ENCODE peak calls at places on chromosome 6, in seven cellular contexts. One of them, this sample, is unnamed.

GRCh38 chr6:159043236-159043635 is 1.6 kb downstream of the TAGAP start:
- DNase-seq in T-helper 1 cell: no peak
- DNase-seq in NCI-H524 treated with DMSO at 0.1 percent for 48 hours: no peak
- DNase-seq in A673: no peak
- DNase-seq in SHP77: no peak
- DNase-seq in NCI-H1092 treated with DMSO at 0.1 percent for 48 hours: no peak
- DNase-seq in heart left ventricle: no peak
- DNase-seq in this sample: no peak

GRCh38 chr6:27986928-27987725 is 30.1 kb downstream of the OR2B6 start:
- DNase-seq in NCI-H524 treated with DMSO at 0.1 percent for 48 hours: no peak
- DNase-seq in NCI-H1092 treated with DMSO at 0.1 percent for 48 hours: no peak
- DNase-seq in A673: no peak
- DNase-seq in heart left ventricle: no peak
- DNase-seq in T-helper 1 cell: no peak
- DNase-seq in SHP77: no peak
- DNase-seq in this sample: no peak

GRCh38 chr6:159443521-159443920 is 249.5 kb downstream of the SOD2 start:
- DNase-seq in SHP77: no peak
- DNase-seq in heart left ventricle: no peak
- DNase-seq in A673: no peak
- DNase-seq in NCI-H1092 treated with DMSO at 0.1 percent for 48 hours: no peak
- DNase-seq in NCI-H524 treated with DMSO at 0.1 percent for 48 hours: no peak
- DNase-seq in T-helper 1 cell: no peak
- DNase-seq in this sample: no peak

GRCh38 chr6:53894086-53894485 is 99.3 kb downstream of the LRRC1 start:
- DNase-seq in NCI-H524 treated with DMSO at 0.1 percent for 48 hours: peak; percentile 10
- DNase-seq in heart left ventricle: no peak
- DNase-seq in SHP77: peak; percentile 28
- DNase-seq in T-helper 1 cell: no peak
- DNase-seq in A673: no peak
- DNase-seq in NCI-H1092 treated with DMSO at 0.1 percent for 48 hours: no peak
- DNase-seq in this sample: no peak

GRCh38 chr6:2168480-2168879 is 76.9 kb downstream of the GMDS start:
- DNase-seq in heart left ventricle: no peak
- DNase-seq in A673: no peak
- DNase-seq in NCI-H524 treated with DMSO at 0.1 percent for 48 hours: no peak
- DNase-seq in NCI-H1092 treated with DMSO at 0.1 percent for 48 hours: no peak
- DNase-seq in SHP77: no peak
- DNase-seq in T-helper 1 cell: no peak
- DNase-seq in this sample: no peak

GRCh38 chr6:160378886-160379285 is 30.7 kb downstream of the SLC22A3 start:
- DNase-seq in heart left ventricle: no peak
- DNase-seq in NCI-H1092 treated with DMSO at 0.1 percent for 48 hours: no peak
- DNase-seq in SHP77: no peak
- DNase-seq in A673: no peak
- DNase-seq in T-helper 1 cell: no peak
- DNase-seq in NCI-H524 treated with DMSO at 0.1 percent for 48 hours: no peak
- DNase-seq in this sample: no peak

GRCh38 chr6:50952092-50952932 is 133.6 kb downstream of the TFAP2B start:
- DNase-seq in A673: peak; percentile 98
- DNase-seq in NCI-H524 treated with DMSO at 0.1 percent for 48 hours: no peak
- DNase-seq in heart left ventricle: no peak
- DNase-seq in SHP77: no peak
- DNase-seq in NCI-H1092 treated with DMSO at 0.1 percent for 48 hours: no peak
- DNase-seq in T-helper 1 cell: no peak
- DNase-seq in this sample: no peak

GRCh38 chr6:134175532-134176282 is 123.3 kb upstream of the SLC2A12 start:
- DNase-seq in A673: peak; percentile 60
- DNase-seq in NCI-H1092 treated with DMSO at 0.1 percent for 48 hours: peak; percentile 37
- DNase-seq in SHP77: no peak
- DNase-seq in NCI-H524 treated with DMSO at 0.1 percent for 48 hours: no peak
- DNase-seq in T-helper 1 cell: peak; percentile 25
- DNase-seq in heart left ventricle: peak; percentile 87
- DNase-seq in this sample: no peak

GRCh38 chr6:27582928-27583725 is 110.2 kb upstream of the ZNF184 start:
- DNase-seq in A673: peak; percentile 82
- DNase-seq in heart left ventricle: no peak
- DNase-seq in NCI-H1092 treated with DMSO at 0.1 percent for 48 hours: no peak
- DNase-seq in SHP77: no peak
- DNase-seq in T-helper 1 cell: no peak
- DNase-seq in NCI-H524 treated with DMSO at 0.1 percent for 48 hours: no peak
- DNase-seq in this sample: no peak

GRCh38 chr6:152387091-152387490 is 250.1 kb downstream of the SYNE1 start:
- DNase-seq in SHP77: no peak
- DNase-seq in T-helper 1 cell: no peak
- DNase-seq in A673: no peak
- DNase-seq in NCI-H1092 treated with DMSO at 0.1 percent for 48 hours: no peak
- DNase-seq in heart left ventricle: no peak
- DNase-seq in NCI-H524 treated with DMSO at 0.1 percent for 48 hours: no peak
- DNase-seq in this sample: no peak

GRCh38 chr6:11978169-11978987 is 33.7 kb upstream of the HIVEP1 start:
- DNase-seq in NCI-H524 treated with DMSO at 0.1 percent for 48 hours: no peak
- DNase-seq in T-helper 1 cell: no peak
- DNase-seq in SHP77: no peak
- DNase-seq in NCI-H1092 treated with DMSO at 0.1 percent for 48 hours: no peak
- DNase-seq in heart left ventricle: no peak
- DNase-seq in A673: peak; percentile 36
- DNase-seq in this sample: no peak